ENCODE peak calls at places on chromosomes 2 and 18, in four cellular contexts. One of them, this sample, is unnamed.

GRCh38 chr2:172930871-172931255 is 144.8 kb upstream of the MAP3K20 start:
- DNase-seq in AG04449: no peak
- DNase-seq in left ventricle myocardium inferior: no peak
- DNase-seq in ovary: no peak
- DNase-seq in this sample: no peak

GRCh38 chr2:222882484-222882928 is 21.7 kb downstream of the ACSL3 start:
- DNase-seq in AG04449: no peak
- DNase-seq in left ventricle myocardium inferior: no peak
- DNase-seq in ovary: no peak
- DNase-seq in this sample: no peak

GRCh38 chr2:46811379-46812310 is 104.0 kb downstream of the MCFD2 start:
- DNase-seq in AG04449: no peak
- DNase-seq in left ventricle myocardium inferior: no peak
- DNase-seq in ovary: no peak
- DNase-seq in this sample: no peak

GRCh38 chr2:36371070-36371962 is 15.7 kb downstream of the CRIM1 start:
- DNase-seq in AG04449: no peak
- DNase-seq in left ventricle myocardium inferior: no peak
- DNase-seq in ovary: no peak
- DNase-seq in this sample: no peak

GRCh38 chr2:126953483-126953882 is 54.8 kb downstream of the TEX51 start:
- DNase-seq in AG04449: no peak
- DNase-seq in left ventricle myocardium inferior: no peak
- DNase-seq in ovary: no peak
- DNase-seq in this sample: no peak

GRCh38 chr2:128379021-128380005 is 60.6 kb upstream of the HS6ST1 start:
- DNase-seq in AG04449: no peak
- DNase-seq in left ventricle myocardium inferior: peak
- DNase-seq in ovary: peak
- DNase-seq in this sample: no peak

GRCh38 chr2:23420091-23420839 is 35.3 kb downstream of the KLHL29 start:
- DNase-seq in AG04449: no peak
- DNase-seq in left ventricle myocardium inferior: no peak
- DNase-seq in ovary: no peak
- DNase-seq in this sample: no peak

GRCh38 chr2:193377789-193378188 is 1183.1 kb upstream of the TMEFF2 start:
- DNase-seq in AG04449: no peak
- DNase-seq in left ventricle myocardium inferior: no peak
- DNase-seq in ovary: no peak
- DNase-seq in this sample: no peak

GRCh38 chr2:174603280-174603679 is 5.7 kb upstream of the WIPF1 start:
- DNase-seq in AG04449: no peak
- DNase-seq in left ventricle myocardium inferior: no peak
- DNase-seq in ovary: no peak
- DNase-seq in this sample: no peak

GRCh38 chr2:113198790-113199612 is 25.2 kb downstream of the PSD4 start:
- DNase-seq in AG04449: no peak
- DNase-seq in left ventricle myocardium inferior: peak
- DNase-seq in ovary: peak
- DNase-seq in this sample: no peak

GRCh38 chr2:200475795-200476194 is 34.1 kb downstream of the KCTD18 start:
- DNase-seq in AG04449: no peak
- DNase-seq in left ventricle myocardium inferior: no peak
- DNase-seq in ovary: no peak
- DNase-seq in this sample: no peak

GRCh38 chr2:129780316-129781282 is 198.9 kb upstream of the RAB6C start:
- DNase-seq in AG04449: no peak
- DNase-seq in left ventricle myocardium inferior: no peak
- DNase-seq in ovary: no peak
- DNase-seq in this sample: no peak

GRCh38 chr2:43171789-43172188 is 54.6 kb downstream of the ZFP36L2 start:
- DNase-seq in AG04449: no peak
- DNase-seq in left ventricle myocardium inferior: peak
- DNase-seq in ovary: peak
- DNase-seq in this sample: no peak

GRCh38 chr2:239164281-239164871 is 236.4 kb downstream of the HDAC4 start:
- DNase-seq in AG04449: no peak
- DNase-seq in left ventricle myocardium inferior: peak
- DNase-seq in ovary: no peak
- DNase-seq in this sample: no peak

GRCh38 chr2:197931661-197932312 is 127.4 kb downstream of the PLCL1 start:
- DNase-seq in AG04449: no peak
- DNase-seq in left ventricle myocardium inferior: no peak
- DNase-seq in ovary: no peak
- DNase-seq in this sample: no peak

GRCh38 chr2:46984642-46985476 is 69.3 kb upstream of the MCFD2 start:
- DNase-seq in AG04449: peak
- DNase-seq in left ventricle myocardium inferior: peak
- DNase-seq in ovary: peak
- DNase-seq in this sample: peak

GRCh38 chr2:207879536-207879935 is 109.8 kb upstream of the FZD5 start:
- DNase-seq in AG04449: no peak
- DNase-seq in left ventricle myocardium inferior: no peak
- DNase-seq in ovary: no peak
- DNase-seq in this sample: no peak

GRCh38 chr2:176822060-176822459 is 390.5 kb upstream of the HNRNPA3 start:
- DNase-seq in AG04449: no peak
- DNase-seq in left ventricle myocardium inferior: no peak
- DNase-seq in ovary: no peak
- DNase-seq in this sample: no peak

GRCh38 chr2:20650412-20650879 is 452 bp downstream of the HS1BP3 start:
- DNase-seq in AG04449: no peak
- DNase-seq in left ventricle myocardium inferior: no peak
- DNase-seq in ovary: no peak
- DNase-seq in this sample: no peak

GRCh38 chr2:8477511-8478132 is 204.2 kb upstream of the ID2 start:
- DNase-seq in AG04449: no peak
- DNase-seq in left ventricle myocardium inferior: no peak
- DNase-seq in ovary: no peak
- DNase-seq in this sample: peak

GRCh38 chr2:37619957-37620295 is 51.5 kb downstream of the CDC42EP3 start:
- DNase-seq in AG04449: no peak
- DNase-seq in left ventricle myocardium inferior: no peak
- DNase-seq in ovary: no peak
- DNase-seq in this sample: no peak

GRCh38 chr2:37619230-37619956 is 52.0 kb downstream of the CDC42EP3 start:
- DNase-seq in AG04449: no peak
- DNase-seq in left ventricle myocardium inferior: no peak
- DNase-seq in ovary: no peak
- DNase-seq in this sample: no peak

GRCh38 chr2:37616674-37616999 is 54.8 kb downstream of the CDC42EP3 start:
- DNase-seq in AG04449: no peak
- DNase-seq in left ventricle myocardium inferior: no peak
- DNase-seq in ovary: no peak
- DNase-seq in this sample: no peak

GRCh38 chr2:37617119-37617892 is 54.1 kb downstream of the CDC42EP3 start:
- DNase-seq in AG04449: no peak
- DNase-seq in left ventricle myocardium inferior: no peak
- DNase-seq in ovary: no peak
- DNase-seq in this sample: no peak

GRCh38 chr2:37618326-37618725 is 53.1 kb downstream of the CDC42EP3 start:
- DNase-seq in AG04449: no peak
- DNase-seq in left ventricle myocardium inferior: no peak
- DNase-seq in ovary: no peak
- DNase-seq in this sample: no peak
- H3K4me3 ChIP-seq in AG04449: no peak
- H3K4me3 ChIP-seq in left ventricle myocardium inferior: no peak
- H3K4me3 ChIP-seq in ovary: no peak
- H3K4me3 ChIP-seq in this sample: no peak

GRCh38 chr2:237256845-237257244 is 157.1 kb downstream of the COL6A3 start:
- DNase-seq in AG04449: no peak
- DNase-seq in left ventricle myocardium inferior: peak
- DNase-seq in ovary: peak
- DNase-seq in this sample: no peak

GRCh38 chr2:237257471-237257951 is 156.5 kb downstream of the COL6A3 start:
- DNase-seq in AG04449: no peak
- DNase-seq in left ventricle myocardium inferior: peak
- DNase-seq in ovary: peak
- DNase-seq in this sample: no peak

GRCh38 chr2:237259201-237259600 is 154.8 kb downstream of the COL6A3 start:
- DNase-seq in AG04449: no peak
- DNase-seq in left ventricle myocardium inferior: no peak
- DNase-seq in ovary: no peak
- DNase-seq in this sample: no peak

GRCh38 chr2:237260032-237260431 is 153.9 kb downstream of the COL6A3 start:
- DNase-seq in AG04449: no peak
- DNase-seq in left ventricle myocardium inferior: no peak
- DNase-seq in ovary: no peak
- DNase-seq in this sample: no peak

GRCh38 chr2:237258146-237258545 is 155.8 kb downstream of the COL6A3 start:
- DNase-seq in AG04449: no peak
- DNase-seq in left ventricle myocardium inferior: no peak
- DNase-seq in ovary: peak
- DNase-seq in this sample: no peak
- TF ChIP-seq CTCF in AG04449: no peak
- TF ChIP-seq CTCF in left ventricle myocardium inferior: no peak
- TF ChIP-seq CTCF in ovary: no peak
- TF ChIP-seq CTCF in this sample: no peak

DNA sequence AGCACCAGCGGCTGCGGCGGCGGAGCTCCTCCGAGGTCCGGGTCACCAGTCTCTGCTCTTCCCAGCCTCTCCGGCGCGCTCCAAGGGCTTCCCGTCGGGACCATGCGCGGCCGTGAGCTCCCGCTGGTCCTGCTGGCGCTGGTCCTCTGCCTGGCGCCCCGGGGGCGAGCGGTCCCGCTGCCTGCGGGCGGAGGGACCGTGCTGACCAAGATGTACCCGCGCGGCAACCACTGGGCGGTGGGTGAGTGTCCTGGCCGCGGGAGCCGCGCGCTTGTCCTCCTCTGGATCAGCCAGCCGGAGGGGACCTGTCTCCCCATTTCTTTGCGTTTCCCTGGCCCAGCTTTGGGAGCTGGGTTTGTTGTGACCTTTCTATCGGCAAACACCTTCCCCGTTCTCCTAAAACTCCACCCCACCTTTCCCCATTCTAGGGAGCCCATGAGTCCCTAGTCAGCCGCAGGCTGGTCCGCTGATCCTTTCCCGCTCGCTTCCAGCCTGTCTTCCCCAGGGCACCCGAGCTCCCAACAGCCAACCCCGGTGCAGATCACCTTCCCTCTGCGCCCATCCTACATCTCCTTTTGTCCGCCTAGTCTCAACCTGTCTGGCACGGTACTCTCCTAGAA is 316 bp downstream of the GRP start:
- DNase-seq in AG04449: no peak
- DNase-seq in left ventricle myocardium inferior: no peak
- DNase-seq in ovary: no peak
- DNase-seq in this sample: no peak
- H3K4me3 ChIP-seq in AG04449: peak
- H3K4me3 ChIP-seq in left ventricle myocardium inferior: peak
- H3K4me3 ChIP-seq in ovary: no peak
- H3K4me3 ChIP-seq in this sample: no peak

GRCh38 chr2:70191244-70191735 is 471 bp upstream of the C2orf42 start:
- DNase-seq in AG04449: no peak
- DNase-seq in left ventricle myocardium inferior: no peak
- DNase-seq in ovary: no peak
- DNase-seq in this sample: no peak

GRCh38 chr2:70190413-70191243 is at the start of gene C2orf42:
- DNase-seq in AG04449: peak
- DNase-seq in left ventricle myocardium inferior: peak
- DNase-seq in ovary: peak
- DNase-seq in this sample: peak

GRCh38 chr2:70192516-70192915 is 1.7 kb upstream of the C2orf42 start:
- DNase-seq in AG04449: no peak
- DNase-seq in left ventricle myocardium inferior: no peak
- DNase-seq in ovary: no peak
- DNase-seq in this sample: no peak

GRCh38 chr2:70188460-70188859 is 2.4 kb downstream of the C2orf42 start:
- DNase-seq in AG04449: no peak
- DNase-seq in left ventricle myocardium inferior: no peak
- DNase-seq in ovary: no peak
- DNase-seq in this sample: peak

GRCh38 chr2:70190086-70190412 is 770 bp downstream of the C2orf42 start:
- DNase-seq in AG04449: no peak
- DNase-seq in left ventricle myocardium inferior: no peak
- DNase-seq in ovary: peak
- DNase-seq in this sample: no peak
- TF ChIP-seq CTCF in AG04449: no peak
- TF ChIP-seq CTCF in left ventricle myocardium inferior: no peak
- TF ChIP-seq CTCF in ovary: no peak
- TF ChIP-seq CTCF in this sample: no peak

GRCh38 chr2:65562890-65563289 is 130.5 kb upstream of the SPRED2 start:
- DNase-seq in AG04449: no peak
- DNase-seq in left ventricle myocardium inferior: peak
- DNase-seq in ovary: no peak
- DNase-seq in this sample: no peak

GRCh38 chr2:65564299-65564698 is 131.9 kb upstream of the SPRED2 start:
- DNase-seq in AG04449: no peak
- DNase-seq in left ventricle myocardium inferior: no peak
- DNase-seq in ovary: no peak
- DNase-seq in this sample: no peak

GRCh38 chr2:65565681-65566080 is 133.3 kb upstream of the SPRED2 start:
- DNase-seq in AG04449: no peak
- DNase-seq in left ventricle myocardium inferior: no peak
- DNase-seq in ovary: no peak
- DNase-seq in this sample: no peak

GRCh38 chr2:65566617-65567016 is 134.2 kb upstream of the SPRED2 start:
- DNase-seq in AG04449: no peak
- DNase-seq in left ventricle myocardium inferior: no peak
- DNase-seq in ovary: no peak
- DNase-seq in this sample: no peak
- H3K4me3 ChIP-seq in AG04449: no peak
- H3K4me3 ChIP-seq in left ventricle myocardium inferior: peak
- H3K4me3 ChIP-seq in ovary: no peak
- H3K4me3 ChIP-seq in this sample: no peak

DNA sequence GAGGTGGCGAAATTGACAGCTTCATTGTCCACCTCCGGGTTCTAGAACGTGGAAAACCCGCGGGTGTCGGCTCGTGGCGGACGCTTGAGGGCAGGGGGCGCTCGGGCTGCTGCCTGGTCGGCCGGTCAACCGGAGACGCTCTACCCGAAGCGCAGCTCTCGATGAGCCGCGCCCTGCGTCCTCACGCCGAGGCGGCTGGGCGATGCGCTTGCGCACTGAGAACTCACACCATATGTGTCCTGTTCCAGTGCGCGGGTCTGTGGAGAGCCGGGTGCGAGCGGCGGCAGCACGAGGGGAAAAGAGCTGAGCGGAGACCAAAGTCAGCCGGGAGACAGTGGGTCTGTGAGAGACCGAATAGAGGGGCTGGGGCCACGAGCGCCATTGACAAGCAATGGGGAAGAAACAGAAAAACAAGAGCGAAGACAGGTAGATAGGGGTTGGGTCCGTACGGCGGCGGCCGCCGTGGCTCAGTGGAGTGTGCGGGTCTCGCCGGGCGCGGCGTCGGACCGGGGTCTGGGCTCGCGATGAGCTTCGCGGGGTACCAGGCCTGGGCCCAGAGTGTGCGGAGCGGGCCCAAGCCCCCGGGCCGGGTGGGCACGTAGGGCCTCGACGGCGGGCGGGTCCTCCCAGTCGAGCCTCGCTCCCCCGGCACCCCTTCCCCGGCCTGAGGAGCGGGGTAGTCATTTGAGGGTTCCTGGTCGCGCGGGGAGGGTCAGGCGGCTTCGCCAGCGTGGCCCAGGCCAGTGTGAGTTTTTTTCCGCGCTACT is at the start of gene EIF5B:
- DNase-seq in AG04449: peak
- DNase-seq in left ventricle myocardium inferior: peak
- DNase-seq in ovary: peak
- DNase-seq in this sample: no peak
- TF ChIP-seq CTCF in AG04449: peak
- TF ChIP-seq CTCF in left ventricle myocardium inferior: peak
- TF ChIP-seq CTCF in ovary: peak
- TF ChIP-seq CTCF in this sample: peak

This sample was measured in epithelial cell of proximal tubule.